ENCODE peak calls at places on chromosome 1, in four cellular contexts. F, K, P and I are unnamed samples.

GRCh38 chr1:220990417-220991337 is 111.4 kb downstream of the HLX start:
- DNase-seq in F (peak), K (no peak), P (no peak), I (no peak)

GRCh38 chr1:188027613-188028012 is 1198.9 kb downstream of the PLA2G4A start:
- DNase-seq in F (peak), K (no peak), P (no peak), I (no peak)

GRCh38 chr1:77031101-77031662 is 163.9 kb downstream of the ST6GALNAC5 start:
- DNase-seq in F (peak), K (no peak), P (peak), I (peak)

GRCh38 chr1:40361637-40362036 is 11.9 kb upstream of the SMAP2 start:
- DNase-seq in F (no peak), K (no peak), P (no peak), I (no peak)

GRCh38 chr1:237054313-237054712 is 12.3 kb downstream of the RYR2 start:
- DNase-seq in F (no peak), K (no peak), P (no peak), I (no peak)

GRCh38 chr1:63628607-63629006 is 35.4 kb downstream of the PGM1 start:
- DNase-seq in F (no peak), K (no peak), P (no peak), I (no peak)

GRCh38 chr1:155648207-155649147 is 38.5 kb downstream of the MSTO1 start:
- DNase-seq in F (peak), K (no peak), P (peak), I (peak)

GRCh38 chr1:38129971-38130370 is 83.4 kb upstream of the POU3F1 start:
- DNase-seq in F (no peak), K (no peak), P (no peak), I (no peak)

GRCh38 chr1:19814681-19815503 is at the start of gene RNF186:
- DNase-seq in F (no peak), K (no peak), P (no peak), I (peak)

GRCh38 chr1:23081376-23081775 is 62.1 kb downstream of the KDM1A start:
- DNase-seq in F (no peak), K (no peak), P (no peak), I (peak)

GRCh38 chr1:116772648-116773045 is 18.4 kb downstream of the CD2 start:
- DNase-seq in F (no peak), K (no peak), P (no peak), I (no peak)